ENCODE peak calls at places on chromosomes 7 and 10, in eight cellular contexts. J, A, H, C, N, X, E and F are unnamed samples. For H3K4me1, the result is how much of the 10 kb centered on the place peaks cover.

GRCh38 chr10:88880287-88881094 is 446 bp downstream of the STAMBPL1 start:
- DNase-seq in J (peak), A (peak), H (peak), C (peak), N (peak), X (peak), E (peak), F (peak)

GRCh38 chr10:27742195-27742925 is 3.3 kb downstream of the MKX start:
- DNase-seq in J (peak), A (peak), H (peak), C (peak), N (peak), X (peak), E (peak), F (peak)

GRCh38 chr7:90540406-90540805 is 55.7 kb upstream of the CDK14 start:
- DNase-seq in J (no peak), A (no peak), H (peak), C (no peak), N (no peak), X (no peak), E (no peak), F (no peak)

GRCh38 chr7:67918158-67918557 is 921.5 kb downstream of the TYW1 start:
- DNase-seq in J (no peak), A (no peak), H (no peak), C (peak), N (no peak), X (peak), E (no peak), F (no peak)

GRCh38 chr10:69759641-69760040 is 42.1 kb upstream of the COL13A1 start:
- DNase-seq in J (no peak), A (no peak), H (no peak), C (no peak), N (no peak), X (no peak), E (no peak), F (no peak)

GRCh38 chr7:73442903-73443542 is 9.4 kb downstream of the FZD9 start:
- DNase-seq in J (no peak), A (peak), H (no peak), C (no peak), N (no peak), X (no peak), E (no peak), F (no peak)

GRCh38 chr10:133034762-133035161 is 53.0 kb upstream of the ADGRA1 start:
- DNase-seq in J (no peak), A (no peak), H (no peak), C (no peak), N (no peak), X (no peak), E (no peak), F (no peak)

GRCh38 chr7:5437987-5438386 is 14.4 kb upstream of the TNRC18 start:
- DNase-seq in J (no peak), A (no peak), H (no peak), C (no peak), N (no peak), X (no peak), E (no peak), F (peak)

GRCh38 chr7:57203161-57203791 is 71.0 kb upstream of the ZNF479 start:
- DNase-seq in J (peak), A (no peak), H (no peak), C (no peak), N (no peak), X (no peak), E (no peak), F (no peak)

GRCh38 chr7:92691578-92691977 is 101.4 kb upstream of the FAM133B start:
- DNase-seq in J (peak), A (peak), H (peak), C (peak), N (peak), X (peak), E (peak), F (peak)

GRCh38 chr10:132577350-132578005 is 39.9 kb downstream of the INPP5A start:
- DNase-seq in J (peak), A (no peak), H (peak), C (no peak), N (no peak), X (no peak), E (peak), F (peak)

GRCh38 chr7:156998988-156999610 is 11.4 kb downstream of the MNX1 start:
- DNase-seq in J (peak), A (peak), H (no peak), C (no peak), N (no peak), X (no peak), E (no peak), F (peak)

GRCh38 chr10:29617880-29618340 is 16.9 kb downstream of the SVIL start:
- DNase-seq in J (peak), A (no peak), H (no peak), C (no peak), N (no peak), X (no peak), E (no peak), F (peak)

GRCh38 chr7:40372031-40372430 is 237.2 kb downstream of the SUGCT start:
- DNase-seq in J (no peak), A (no peak), H (no peak), C (no peak), N (no peak), X (no peak), E (peak), F (no peak)

GRCh38 chr10:62541811-62542210 is 167.6 kb downstream of the ZNF365 start:
- DNase-seq in J (no peak), A (no peak), H (no peak), C (no peak), N (no peak), X (no peak), E (no peak), F (no peak)

GRCh38 chr7:94421711-94422110 is 27.0 kb downstream of the COL1A2 start:
- DNase-seq in J (no peak), A (no peak), H (no peak), C (no peak), N (no peak), X (no peak), E (peak), F (no peak)

GRCh38 chr10:74072503-74072902 is 74.6 kb downstream of the VCL start:
- DNase-seq in J (no peak), A (no peak), H (peak), C (no peak), N (peak), X (no peak), E (peak), F (no peak)

GRCh38 chr7:115271332-115272235 is 349.7 kb downstream of the MDFIC start:
- DNase-seq in J (no peak), A (no peak), H (no peak), C (no peak), N (no peak), X (no peak), E (peak), F (no peak)

GRCh38 chr7:68917041-68917651 is 681.1 kb upstream of the AUTS2 start:
- DNase-seq in J (no peak), A (no peak), H (no peak), C (no peak), N (no peak), X (no peak), E (no peak), F (no peak)

GRCh38 chr7:1750541-1751021 is 80.5 kb downstream of the ELFN1 start:
- DNase-seq in J (no peak), A (no peak), H (no peak), C (no peak), N (no peak), X (no peak), E (no peak), F (no peak)

GRCh38 chr10:68423522-68423921 is 16.4 kb upstream of the RUFY2 start:
- DNase-seq in J (no peak), A (no peak), H (no peak), C (no peak), N (no peak), X (no peak), E (no peak), F (no peak)

GRCh38 chr7:137873524-137873923 is 26.8 kb upstream of the DGKI start:
- DNase-seq in J (no peak), A (no peak), H (no peak), C (no peak), N (no peak), X (no peak), E (peak), F (no peak)

GRCh38 chr7:95636140-95636539 is 39.8 kb upstream of the PDK4 start:
- DNase-seq in J (no peak), A (peak), H (peak), C (no peak), N (peak), X (no peak), E (peak), F (no peak)

GRCh38 chr7:122572706-122573105 is 126.2 kb downstream of the RNF133 start:
- DNase-seq in J (no peak), A (no peak), H (no peak), C (no peak), N (no peak), X (no peak), E (no peak), F (no peak)

GRCh38 chr7:36064676-36065075 is 88.4 kb upstream of the EEPD1 start:
- DNase-seq in J (no peak), A (no peak), H (no peak), C (no peak), N (no peak), X (no peak), E (no peak), F (no peak)

GRCh38 chr10:57952741-57953140 is 315.0 kb downstream of the IPMK start:
- DNase-seq in J (no peak), A (no peak), H (no peak), C (no peak), N (no peak), X (no peak), E (peak), F (no peak)

GRCh38 chr10:69451784-69452251 is 553 bp downstream of the TSPAN15 start:
- DNase-seq in J (peak), A (peak), H (peak), C (no peak), N (no peak), X (no peak), E (no peak), F (peak)

GRCh38 chr7:123367508-123368122 is 166.8 kb downstream of the IQUB start:
- DNase-seq in J (peak), A (peak), H (peak), C (peak), N (peak), X (peak), E (peak), F (peak)

GRCh38 chr10:76299501-76299900 is 868.1 kb downstream of the LRMDA start:
- DNase-seq in J (no peak), A (no peak), H (no peak), C (no peak), N (no peak), X (no peak), E (no peak), F (no peak)

GRCh38 chr7:5228066-5228465 is 38.0 kb downstream of the WIPI2 start:
- DNase-seq in J (no peak), A (no peak), H (no peak), C (no peak), N (no peak), X (no peak), E (no peak), F (no peak)

GRCh38 chr10:88553116-88553752 is 29.9 kb downstream of the RNLS start:
- DNase-seq in J (peak), A (peak), H (no peak), C (peak), N (peak), X (peak), E (peak), F (peak)

GRCh38 chr7:93040355-93040754 is 77.4 kb downstream of the SAMD9 start:
- DNase-seq in J (no peak), A (peak), H (no peak), C (no peak), N (no peak), X (no peak), E (no peak), F (no peak)

GRCh38 chr10:93030409-93030808 is 30.2 kb upstream of the CYP26C1 start:
- DNase-seq in J (no peak), A (peak), H (peak), C (no peak), N (peak), X (no peak), E (peak), F (no peak)

GRCh38 chr7:20598479-20599419 is 16.7 kb upstream of the ABCB5 start:
- DNase-seq in J (peak), A (peak), H (peak), C (peak), N (peak), X (peak), E (peak), F (peak)

GRCh38 chr7:47804767-47805545 is 143.3 kb downstream of the PKD1L1 start:
- DNase-seq in J (no peak), A (no peak), H (no peak), C (no peak), N (no peak), X (no peak), E (no peak), F (no peak)

GRCh38 chr10:49655099-49655498 is 24.4 kb upstream of the C10orf53 start:
- DNase-seq in J (no peak), A (no peak), H (no peak), C (no peak), N (no peak), X (no peak), E (no peak), F (no peak)

GRCh38 chr7:40192036-40192435 is 57.2 kb downstream of the SUGCT start:
- DNase-seq in J (no peak), A (no peak), H (no peak), C (no peak), N (no peak), X (no peak), E (peak), F (no peak)

DNA sequence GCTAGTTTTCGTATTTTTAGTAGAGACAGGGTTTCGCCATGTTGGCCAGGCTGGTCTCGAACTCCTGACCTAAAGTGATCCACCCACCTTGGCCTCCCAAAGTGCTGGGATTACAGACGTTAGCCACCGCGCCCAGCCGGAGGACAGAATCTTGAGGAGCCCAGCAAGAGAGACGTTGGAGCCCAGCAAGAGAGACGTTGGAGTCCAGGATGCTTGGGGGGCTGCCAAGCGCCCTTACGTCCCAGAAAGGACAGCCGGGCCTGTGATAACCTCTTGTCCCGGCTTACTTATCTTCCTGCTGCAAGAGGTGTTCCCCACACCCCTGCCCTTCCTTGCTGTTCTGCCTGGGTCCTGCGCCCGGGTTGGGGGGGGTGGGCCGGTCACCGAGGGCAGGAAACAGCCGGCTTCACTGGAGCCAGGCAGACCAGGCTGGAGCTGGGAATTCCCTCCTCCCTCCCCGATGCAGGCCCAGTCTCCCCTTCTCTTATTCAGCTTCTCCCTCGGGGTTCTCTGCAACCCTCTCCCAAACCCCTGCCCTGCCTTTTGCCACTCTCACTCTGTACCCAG is 1.9 kb upstream of the EPHB4 start:
- DNase-seq in J (peak), A (peak), H (no peak), C (no peak), N (no peak), X (no peak), E (no peak), F (no peak)
- TF ChIP-seq EZH2phosphoT487 in J (no peak), A (no peak), H (no peak), C (no peak), N (no peak), X (no peak), E (no peak), F (no peak)

GRCh38 chr7:24907311-24907886 is 72.6 kb downstream of the OSBPL3 start:
- DNase-seq in J (no peak), A (no peak), H (peak), C (no peak), N (peak), X (no peak), E (peak), F (no peak)
- H3K4me1 ChIP-seq in J (under half), A (under half), H (half or more), C (under half), N (half or more), X (half or more), E (under half), F (under half)

DNA sequence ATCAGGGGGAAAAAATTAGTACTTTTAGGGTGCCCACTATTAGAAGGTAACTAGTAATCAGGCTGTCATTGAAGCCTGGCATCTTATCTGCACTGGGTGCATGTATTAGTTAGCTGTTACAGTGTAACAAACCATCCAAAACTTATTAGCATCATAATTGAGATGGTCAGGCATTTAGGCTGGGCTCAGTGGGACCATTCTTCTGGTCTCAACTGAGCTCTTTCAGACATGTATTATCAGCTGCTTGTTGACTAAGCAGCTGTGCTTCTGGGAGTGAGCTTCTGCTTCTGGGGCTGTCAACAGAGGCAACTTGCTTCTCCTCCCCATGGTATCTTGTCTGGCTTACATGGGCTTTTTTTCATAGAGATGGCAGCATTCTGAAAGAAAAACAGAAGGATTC is 154.0 kb upstream of the ZNF92 start:
- DNase-seq in J (no peak), A (no peak), H (no peak), C (no peak), N (no peak), X (no peak), E (no peak), F (no peak)
- TF ChIP-seq EZH2phosphoT487 in J (no peak), A (no peak), H (no peak), C (no peak), N (no peak), X (no peak), E (no peak), F (no peak)

GRCh38 chr7:75921479-75921878 is 6.5 kb downstream of the POR start:
- DNase-seq in J (no peak), A (no peak), H (no peak), C (no peak), N (no peak), X (no peak), E (no peak), F (no peak)

GRCh38 chr7:75920431-75921161 is 5.6 kb downstream of the POR start:
- DNase-seq in J (no peak), A (no peak), H (peak), C (no peak), N (no peak), X (no peak), E (peak), F (no peak)

GRCh38 chr7:75924251-75924650 is 9.3 kb downstream of the POR start:
- DNase-seq in J (no peak), A (no peak), H (no peak), C (no peak), N (no peak), X (no peak), E (no peak), F (no peak)

GRCh38 chr7:75924884-75925283 is 9.9 kb downstream of the POR start:
- DNase-seq in J (no peak), A (no peak), H (no peak), C (no peak), N (no peak), X (no peak), E (no peak), F (no peak)

DNA sequence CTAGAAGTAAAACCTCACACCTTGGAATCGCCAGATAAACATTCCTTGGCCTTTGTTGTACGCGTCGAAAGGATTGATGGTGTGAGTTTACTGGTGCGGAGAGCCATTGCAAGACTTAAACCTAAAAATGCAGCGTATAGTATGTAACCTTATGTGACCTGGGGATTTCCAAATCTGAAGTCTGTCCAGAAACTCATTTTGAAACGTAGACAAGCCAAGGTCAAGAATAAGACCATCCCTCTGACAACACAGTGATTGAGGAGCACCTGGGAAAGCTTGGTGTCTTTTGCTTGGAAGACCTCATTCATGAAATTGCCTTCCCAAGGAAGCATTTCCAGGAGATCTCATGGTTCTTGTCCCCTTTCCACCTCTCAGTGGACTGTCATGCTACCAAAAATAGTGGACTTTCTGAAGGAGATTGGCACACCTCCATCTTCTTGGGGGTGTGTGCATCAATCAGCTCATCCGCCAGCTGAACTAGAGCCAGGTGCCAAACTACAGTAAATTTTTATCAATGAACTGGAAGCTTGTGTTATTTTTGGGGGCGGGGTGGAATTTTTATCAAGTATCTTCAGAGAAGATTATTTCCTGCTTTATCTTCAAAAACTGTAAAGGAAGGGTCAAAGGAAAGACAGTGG is 8.1 kb downstream of the POR start:
- DNase-seq in J (no peak), A (no peak), H (no peak), C (no peak), N (no peak), X (no peak), E (no peak), F (no peak)
- H3K4me1 ChIP-seq in J (under half), A (under half), H (under half), C (under half), N (under half), X (under half), E (under half), F (under half)